ENCODE peak calls at places on chromosomes 2 and 18, in six cellular contexts. P, S, N, G, B and Y are unnamed samples.

GRCh38 chr2:239264838-239265651 is 135.8 kb downstream of the HDAC4 start:
- DNase-seq in G (peak; percentile 44), P (peak; percentile 73), N (peak; percentile 76), S (peak; percentile 38), B (peak; percentile 64), Y (peak; percentile 80)

GRCh38 chr2:178275600-178275999 is 81.3 kb downstream of the OSBPL6 start:
- DNase-seq in B (peak; percentile 17), P (no peak), S (no peak), G (no peak), N (no peak), Y (no peak)

GRCh38 chr2:39602616-39603015 is 63.1 kb upstream of the TMEM178A start:
- DNase-seq in P (no peak), G (no peak), N (no peak), B (no peak), S (no peak), Y (no peak)

GRCh38 chr2:128801581-128801980 is 482.9 kb upstream of the HS6ST1 start:
- DNase-seq in S (no peak), P (no peak), B (no peak), N (peak; percentile 29), G (no peak), Y (no peak)

GRCh38 chr18:67733094-67733493 is 216.6 kb upstream of the DSEL start:
- DNase-seq in B (no peak), P (peak; percentile 68), N (no peak), S (no peak), G (no peak), Y (no peak)

GRCh38 chr18:26233208-26233607 is 7.0 kb downstream of the TAF4B start:
- DNase-seq in N (no peak), B (no peak), G (no peak), S (no peak), P (no peak), Y (no peak)

GRCh38 chr2:96679843-96680242 is 37.3 kb downstream of the FER1L5 start:
- DNase-seq in B (peak; percentile 65), G (peak; percentile 20), N (no peak), S (no peak), P (peak; percentile 19), Y (no peak)

GRCh38 chr2:25989154-25989553 is 6.9 kb upstream of the KIF3C start:
- DNase-seq in B (no peak), N (no peak), P (no peak), S (no peak), G (no peak), Y (no peak)

GRCh38 chr2:230541934-230542380 is 126.0 kb downstream of the SP100 start:
- DNase-seq in P (peak; percentile 37), B (no peak), G (no peak), S (peak; percentile 32), N (no peak), Y (no peak)

GRCh38 chr18:44927127-44927849 is 246.6 kb downstream of the SETBP1 start:
- DNase-seq in B (no peak), N (no peak), S (no peak), G (no peak), P (no peak), Y (no peak)

GRCh38 chr2:52956766-52957165 is 810.8 kb upstream of the CHAC2 start:
- DNase-seq in G (no peak), B (no peak), N (no peak), S (no peak), P (no peak), Y (no peak)

GRCh38 chr2:36185624-36186023 is 170.0 kb upstream of the CRIM1 start:
- DNase-seq in P (no peak), S (no peak), N (no peak), G (no peak), B (peak; percentile 14), Y (no peak)

GRCh38 chr18:55779461-55779710 is 191.4 kb upstream of the TCF4 start:
- DNase-seq in S (peak; percentile 3), G (no peak), B (no peak), N (no peak), P (no peak), Y (no peak)

GRCh38 chr2:38377501-38378258 is 607 bp upstream of the ATL2 start:
- DNase-seq in B (peak; percentile 37), G (no peak), N (no peak), P (peak; percentile 78), S (no peak), Y (no peak)

DNA sequence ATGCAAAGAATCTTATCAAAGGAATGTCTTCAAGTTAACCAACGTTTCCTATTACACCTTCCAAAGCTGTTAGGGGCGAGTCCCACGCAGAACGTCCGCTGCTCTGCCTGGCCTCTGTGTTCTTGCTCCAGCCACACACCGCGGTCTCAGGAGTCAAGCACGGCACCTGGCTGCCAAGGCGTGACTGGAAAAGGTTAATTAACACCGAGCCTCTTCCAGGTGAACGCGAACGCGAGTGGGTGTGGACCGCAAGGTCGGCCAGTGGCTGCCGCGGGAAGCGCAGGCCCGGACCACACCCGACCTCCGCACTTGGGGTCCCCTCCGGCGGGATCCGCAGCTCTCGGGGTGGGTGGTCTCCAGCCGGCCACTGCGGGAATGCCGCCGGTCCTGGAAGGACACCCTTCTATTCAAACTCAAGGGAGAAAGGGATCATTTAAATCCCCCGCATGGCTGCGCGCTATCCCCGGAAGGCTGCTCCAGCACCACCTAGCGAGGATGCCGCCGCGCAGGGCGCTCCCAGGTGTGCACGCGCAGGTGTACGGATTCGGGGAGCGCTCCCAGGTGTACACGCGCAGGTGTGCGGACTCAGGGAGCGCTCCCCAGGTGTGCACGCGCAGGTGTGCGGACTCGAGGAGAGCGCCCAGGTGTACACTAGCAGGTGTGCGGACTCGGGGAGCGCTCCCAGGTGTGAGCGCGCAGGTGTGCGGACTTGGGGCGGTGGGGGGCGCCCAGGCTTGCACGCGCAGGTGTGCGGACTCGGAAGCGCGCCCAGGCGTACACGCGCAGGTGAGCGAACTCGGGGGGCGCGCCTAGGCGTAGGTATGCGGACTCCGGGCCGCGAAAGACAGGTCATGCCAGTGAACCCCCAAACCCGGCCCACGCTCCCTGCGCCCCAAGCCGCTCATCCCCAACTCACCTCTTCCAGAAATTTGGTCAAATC is 662 bp downstream of the CYB5A start:
- DNase-seq in N (peak; percentile 73), B (peak; percentile 87), S (peak; percentile 15), P (no peak), G (peak; percentile 64), Y (no peak)
- TF ChIP-seq CTCF in N (no peak), B (peak; percentile 41), S (no peak), P (no peak), G (no peak), Y (no peak)

GRCh38 chr2:158378926-158379325 is 77.6 kb downstream of the CCDC148 start:
- DNase-seq in G (no peak), P (no peak), B (no peak), S (no peak), N (no peak), Y (no peak)

GRCh38 chr2:158381978-158382377 is 74.6 kb downstream of the CCDC148 start:
- DNase-seq in S (no peak), B (no peak), P (no peak), N (no peak), G (no peak), Y (no peak)

GRCh38 chr2:158385646-158386045 is 70.9 kb downstream of the CCDC148 start:
- DNase-seq in G (no peak), S (no peak), B (no peak), N (no peak), P (no peak), Y (no peak)

GRCh38 chr2:158380786-158381185 is 75.8 kb downstream of the CCDC148 start:
- DNase-seq in P (no peak), N (no peak), G (no peak), S (no peak), B (no peak), Y (no peak)

GRCh38 chr2:158381205-158381604 is 75.3 kb downstream of the CCDC148 start:
- DNase-seq in G (no peak), B (no peak), P (no peak), N (no peak), S (no peak), Y (no peak)
- TF ChIP-seq CTCF in G (no peak), B (no peak), P (no peak), N (no peak), S (no peak), Y (no peak)

GRCh38 chr2:191567229-191567628 is 110.7 kb upstream of the NABP1 start:
- DNase-seq in S (no peak), G (no peak), N (no peak), P (no peak), B (no peak), Y (no peak)

GRCh38 chr2:191571163-191571769 is 106.7 kb upstream of the NABP1 start:
- DNase-seq in N (no peak), P (peak; percentile 70), S (peak; percentile 30), G (no peak), B (peak; percentile 13), Y (no peak)

GRCh38 chr2:191566347-191566746 is 111.6 kb upstream of the NABP1 start:
- DNase-seq in G (no peak), B (peak; percentile 74), N (no peak), S (no peak), P (peak; percentile 49), Y (no peak)

GRCh38 chr2:191572319-191572718 is 105.6 kb upstream of the NABP1 start:
- DNase-seq in G (no peak), P (no peak), N (no peak), B (no peak), S (no peak), Y (no peak)

GRCh38 chr2:191569025-191569424 is 108.9 kb upstream of the NABP1 start:
- DNase-seq in S (no peak), B (no peak), G (no peak), N (no peak), P (no peak), Y (no peak)
- TF ChIP-seq CTCF in S (no peak), B (no peak), G (no peak), N (no peak), P (no peak), Y (peak; percentile 7)

DNA sequence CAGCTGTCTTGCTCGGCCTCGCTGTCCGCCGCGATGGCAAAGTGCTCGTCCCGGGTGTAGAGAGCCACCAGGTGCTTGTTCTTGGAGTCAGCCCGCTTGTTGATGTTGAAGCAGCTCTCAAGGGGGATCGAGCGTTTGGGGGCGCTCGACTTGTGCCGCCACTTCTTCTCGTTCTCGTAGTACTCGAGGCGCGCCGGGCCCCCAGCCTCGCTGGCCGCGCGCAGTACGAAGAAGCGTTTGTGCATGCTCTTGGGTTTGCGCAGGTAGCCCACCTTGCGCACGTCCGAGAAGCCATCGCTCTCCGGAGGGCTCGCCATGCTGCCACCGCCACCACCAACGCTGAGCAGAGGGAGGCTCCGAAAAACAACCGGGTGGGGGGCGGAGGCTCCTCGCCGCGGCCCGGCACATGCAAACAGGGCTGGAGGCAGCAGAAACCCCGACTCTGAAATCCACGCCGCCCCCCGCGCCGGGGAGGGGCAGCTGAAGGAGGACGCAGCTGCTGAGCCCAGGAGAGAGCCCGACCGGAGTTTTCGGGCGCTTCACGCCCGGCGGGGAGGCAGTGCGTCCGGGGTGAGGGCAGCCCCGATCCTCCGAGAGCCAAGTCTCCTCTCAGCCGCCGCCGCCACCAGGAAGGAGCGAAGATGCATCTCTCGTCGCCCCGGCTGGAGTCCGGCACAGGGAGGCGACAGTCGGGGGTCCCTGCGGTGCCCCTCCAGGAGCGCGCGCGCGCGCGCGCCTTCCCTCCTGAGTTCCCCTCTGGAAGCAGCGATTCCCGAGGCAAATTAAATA is 1.0 kb downstream of the IRS1 start:
- DNase-seq in G (peak; percentile 76), B (peak; percentile 60), N (peak; percentile 79), S (peak; percentile 68), P (peak; percentile 79), Y (no peak)
- TF ChIP-seq CTCF in G (no peak), B (no peak), N (no peak), S (peak; percentile 45), P (peak; percentile 34), Y (peak; percentile 36)

GRCh38 chr2:120949027-120949956 is 213.6 kb downstream of the GLI2 start:
- DNase-seq in P (no peak), B (peak; percentile 77), S (no peak), N (no peak), G (no peak), Y (no peak)
- TF ChIP-seq CTCF in P (peak; percentile 26), B (peak; percentile 40), S (peak; percentile 39), N (no peak), G (no peak), Y (peak; percentile 32)

GRCh38 chr2:146931109-146931508 is 913.7 kb upstream of the ACVR2A start:
- DNase-seq in N (no peak), S (no peak), B (no peak), G (no peak), P (no peak), Y (no peak)
- TF ChIP-seq CTCF in N (no peak), S (no peak), B (no peak), G (no peak), P (no peak), Y (no peak)